ENCODE peak calls at places on chromosomes 2 and 18, in five cellular contexts. Z, V, N, I and D are unnamed samples.
A peak's percentile ranks its signal among the peaks of the same experiment; 100 is the strongest.

GRCh38 chr2:73877071-73877802 is 15.6 kb upstream of the ACTG2 start:
- ATAC-seq in Z (peak; percentile 54), V (peak; percentile 63), N (peak; percentile 73), I (peak; percentile 43), D (peak; percentile 34)

GRCh38 chr2:31266804-31267203 is 32.9 kb downstream of the EHD3 start:
- ATAC-seq in Z (no peak), V (no peak), N (no peak), I (no peak), D (no peak)

GRCh38 chr2:20803974-20804373 is 18.9 kb downstream of the LDAH start:
- ATAC-seq in Z (no peak), V (no peak), N (no peak), I (no peak), D (no peak)

GRCh38 chr18:72868666-72869661 is 1.2 kb upstream of the NETO1 start:
- ATAC-seq in Z (no peak), V (no peak), N (no peak), I (no peak), D (no peak)

GRCh38 chr2:9165625-9166024 is 41.0 kb upstream of the ASAP2 start:
- ATAC-seq in Z (peak; percentile 18), V (no peak), N (no peak), I (no peak), D (peak; percentile 45)

GRCh38 chr18:23324056-23324811 is 128.9 kb upstream of the RIOK3 start:
- ATAC-seq in Z (no peak), V (no peak), N (no peak), I (peak; percentile 89), D (no peak)

GRCh38 chr2:155866477-155866876 is 466.0 kb downstream of the NR4A2 start:
- ATAC-seq in Z (no peak), V (no peak), N (no peak), I (no peak), D (no peak)

GRCh38 chr18:23837591-23837990 is 148.3 kb downstream of the LAMA3 start:
- ATAC-seq in Z (no peak), V (no peak), N (peak; percentile 66), I (no peak), D (no peak)

GRCh38 chr18:54783100-54783499 is 45.2 kb upstream of the RAB27B start:
- ATAC-seq in Z (no peak), V (no peak), N (no peak), I (no peak), D (no peak)

GRCh38 chr2:142819411-142819810 is 58.1 kb upstream of the KYNU start:
- ATAC-seq in Z (no peak), V (no peak), N (no peak), I (no peak), D (no peak)

GRCh38 chr2:7154666-7155065 is 237.5 kb downstream of the RNF144A start:
- ATAC-seq in Z (no peak), V (no peak), N (no peak), I (no peak), D (no peak)

GRCh38 chr2:152564754-152565551 is 152.3 kb downstream of the PRPF40A start:
- ATAC-seq in Z (no peak), V (no peak), N (peak; percentile 86), I (no peak), D (no peak)

GRCh38 chr2:121220995-121221394 is 64.0 kb downstream of the TFCP2L1 start:
- ATAC-seq in Z (no peak), V (no peak), N (no peak), I (no peak), D (no peak)

GRCh38 chr2:44244135-44244871 is 31.0 kb upstream of the SLC3A1 start:
- ATAC-seq in Z (peak; percentile 75), V (peak; percentile 86), N (peak; percentile 85), I (peak; percentile 88), D (peak; percentile 79)

GRCh38 chr2:160513120-160513519 is 19.5 kb upstream of the RBMS1 start:
- ATAC-seq in Z (no peak), V (no peak), N (no peak), I (no peak), D (no peak)

GRCh38 chr2:108324531-108325256 is 36.0 kb downstream of the SULT1C2 start:
- ATAC-seq in Z (no peak), V (no peak), N (no peak), I (no peak), D (no peak)

GRCh38 chr2:204967199-204967995 is 422.1 kb downstream of the PARD3B start:
- ATAC-seq in Z (no peak), V (no peak), N (no peak), I (no peak), D (no peak)

GRCh38 chr2:3387011-3387410 is 7.5 kb downstream of the TRAPPC12 start:
- ATAC-seq in Z (no peak), V (no peak), N (no peak), I (no peak), D (no peak)

GRCh38 chr2:231347081-231347480 is 48.4 kb upstream of the B3GNT7 start:
- ATAC-seq in Z (no peak), V (no peak), N (no peak), I (no peak), D (no peak)

GRCh38 chr2:213016984-213017351 is 134.4 kb downstream of the IKZF2 start:
- ATAC-seq in Z (no peak), V (no peak), N (peak; percentile 0), I (no peak), D (no peak)

DNA sequence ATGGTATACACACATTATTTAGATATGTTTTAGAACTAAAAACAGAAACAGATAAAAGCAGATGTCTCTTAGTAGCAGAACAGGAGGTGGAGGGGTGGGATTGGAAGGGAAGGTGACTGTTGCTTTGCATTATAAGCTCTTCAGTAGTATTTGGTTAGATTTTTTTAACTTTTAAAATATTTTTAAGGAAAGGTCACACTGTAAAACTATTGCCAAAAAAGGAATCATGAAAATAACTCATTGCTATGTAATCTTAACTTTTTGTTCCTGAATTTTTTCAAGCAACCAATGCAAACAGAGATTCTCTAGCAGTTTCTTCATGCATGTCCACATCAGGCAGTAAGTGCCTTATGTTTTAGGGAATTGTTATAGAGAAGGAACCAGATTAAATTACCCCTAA is 144.1 kb upstream of the PKDCC start:
- ATAC-seq in Z (no peak), V (no peak), N (no peak), I (no peak), D (no peak)
- H3K4me1 ChIP-seq in Z (no peaks in the 10 kb centered on the region), V (peaks cover 15% of the 10 kb centered on the region), N (no peaks in the 10 kb centered on the region), I (no peaks in the 10 kb centered on the region), D (no peaks in the 10 kb centered on the region)

GRCh38 chr18:2672872-2673271 is 17.3 kb downstream of the SMCHD1 start:
- ATAC-seq in Z (no peak), V (no peak), N (no peak), I (no peak), D (no peak)

GRCh38 chr18:2672410-2672809 is 16.9 kb downstream of the SMCHD1 start:
- ATAC-seq in Z (no peak), V (no peak), N (no peak), I (no peak), D (no peak)
- TF ChIP-seq POLR2AphosphoS5 in Z (no peak), V (no peak), N (no peak), I (no peak), D (no peak)

GRCh38 chr18:79305976-79306375 is 89.8 kb upstream of the NFATC1 start:
- ATAC-seq in Z (no peak), V (no peak), N (no peak), I (no peak), D (no peak)
- TF ChIP-seq EP300 in Z (no peak), V (no peak), N (no peak), I (no peak), D (no peak)

GRCh38 chr18:68438983-68439382 is 275.9 kb downstream of the TMX3 start:
- ATAC-seq in Z (no peak), V (no peak), N (no peak), I (no peak), D (peak; percentile 80)
- H3K4me1 ChIP-seq in Z (no peaks in the 10 kb centered on the region), V (no peaks in the 10 kb centered on the region), N (no peaks in the 10 kb centered on the region), I (no peaks in the 10 kb centered on the region), D (no peaks in the 10 kb centered on the region)

DNA sequence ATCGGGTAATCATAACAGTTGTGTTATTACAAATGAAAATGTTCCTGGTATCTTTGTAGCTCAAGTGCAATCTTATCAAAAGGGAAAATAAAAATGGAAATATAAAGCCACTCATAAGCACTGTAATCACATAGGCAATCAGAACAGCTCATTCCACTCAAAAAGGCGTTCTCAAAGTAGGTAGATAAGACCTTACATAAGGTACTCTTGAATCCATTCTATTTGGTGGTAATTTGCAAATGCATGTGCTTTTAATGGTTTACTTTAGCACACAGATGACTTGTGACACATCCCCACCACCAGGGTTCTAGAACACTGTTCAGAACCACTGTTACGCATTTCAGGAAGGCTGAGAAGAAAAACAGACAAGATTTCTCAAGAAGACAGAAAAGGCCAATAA is 86.7 kb upstream of the NARS1 start:
- ATAC-seq in Z (no peak), V (no peak), N (no peak), I (no peak), D (no peak)
- TF ChIP-seq POLR2AphosphoS5 in Z (no peak), V (no peak), N (no peak), I (no peak), D (no peak)

GRCh38 chr2:81551040-81551634 is 1246.6 kb upstream of the LRRTM1 start:
- ATAC-seq in Z (no peak), V (no peak), N (no peak), I (no peak), D (no peak)
- TF ChIP-seq EP300 in Z (no peak), V (no peak), N (no peak), I (no peak), D (no peak)

DNA sequence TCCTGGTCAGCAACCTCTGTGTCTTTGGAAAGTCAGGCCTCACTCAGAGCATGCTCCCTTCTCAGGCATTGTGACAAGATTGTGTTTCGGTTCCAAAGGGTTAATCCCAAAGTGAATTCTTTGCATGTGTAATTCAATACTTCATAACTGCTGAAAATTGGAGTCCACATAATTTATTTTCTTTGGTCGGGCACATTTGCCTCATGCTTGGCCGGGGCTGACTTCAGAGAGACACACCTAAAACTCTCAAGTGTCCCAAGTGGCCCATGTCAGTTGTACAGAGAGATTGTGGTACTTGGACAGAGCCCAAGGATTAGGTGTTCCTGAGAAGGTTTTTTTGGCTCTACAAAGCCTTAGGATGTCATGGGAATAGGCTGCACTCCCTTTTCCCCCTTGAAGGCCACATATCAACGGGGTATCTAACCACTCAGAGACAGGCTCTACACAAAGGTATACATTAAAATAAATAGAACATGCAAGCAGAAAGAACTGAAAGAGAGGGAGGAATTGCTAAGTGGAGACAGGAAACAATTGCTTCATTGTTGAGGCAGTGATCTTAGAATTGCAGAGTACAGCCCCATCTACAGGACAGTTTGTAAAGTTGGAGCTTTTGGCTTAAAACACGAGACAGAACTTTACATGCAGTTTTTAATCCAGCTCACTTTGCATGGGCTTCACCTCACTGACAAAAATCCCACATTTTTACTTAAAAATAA is 1232.3 kb upstream of the ZEB2 start:
- ATAC-seq in Z (peak; percentile 75), V (peak; percentile 81), N (peak; percentile 70), I (peak; percentile 86), D (peak; percentile 58)
- H3K4me1 ChIP-seq in Z (peaks cover 63% of the 10 kb centered on the region), V (peaks cover 56% of the 10 kb centered on the region), N (peaks cover 18% of the 10 kb centered on the region), I (peaks cover 9% of the 10 kb centered on the region), D (peaks cover 3% of the 10 kb centered on the region)

DNA sequence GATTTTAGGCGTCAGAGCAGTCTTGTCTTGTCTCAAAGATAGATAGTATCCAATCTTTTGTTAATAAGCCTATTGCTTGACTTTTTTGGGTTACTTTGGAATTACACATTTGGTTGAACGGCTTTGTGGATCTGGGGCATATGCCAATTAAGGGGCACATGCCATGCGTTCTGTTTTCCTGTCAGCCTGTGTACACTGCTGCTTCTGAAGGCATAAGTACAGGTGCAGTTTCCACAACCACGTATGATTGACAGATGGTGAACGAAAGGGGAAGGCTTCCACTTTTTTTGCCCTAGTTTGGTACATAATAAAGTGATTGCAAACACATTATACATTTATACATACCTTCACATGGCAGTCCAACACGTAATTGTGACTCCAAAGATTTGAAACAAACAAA is 102.3 kb downstream of the RAPH1 start:
- ATAC-seq in Z (no peak), V (no peak), N (no peak), I (no peak), D (no peak)
- TF ChIP-seq POLR2AphosphoS5 in Z (no peak), V (no peak), N (no peak), I (no peak), D (no peak)